ENCODE peak calls at places on chromosomes 11 and 22, in five cellular contexts. K, M, G, R and A are unnamed samples.
A peak's percentile ranks its signal among the peaks of the same experiment; 100 is the strongest.

GRCh38 chr22:46047841-46048595 is 71.1 kb upstream of the WNT7B start:
- DNase-seq in R (no peak), G (peak; percentile 60), M (peak; percentile 27), K (peak; percentile 26), A (peak; percentile 38)

GRCh38 chr11:121416909-121417567 is 35.1 kb upstream of the SORL1 start:
- DNase-seq in M (peak; percentile 85), G (peak; percentile 82), K (peak; percentile 92), R (peak; percentile 48), A (peak; percentile 84)

GRCh38 chr11:40306938-40307548 is 1152.4 kb downstream of the LRRC4C start:
- DNase-seq in R (peak; percentile 63), K (no peak), G (no peak), M (no peak), A (no peak)

GRCh38 chr22:42932857-42933782 is 76.0 kb upstream of the ARFGAP3 start:
- DNase-seq in R (peak; percentile 28), G (no peak), K (no peak), M (no peak), A (no peak)

GRCh38 chr11:116421529-116422185 is 351.1 kb downstream of the BUD13 start:
- DNase-seq in K (no peak), G (no peak), M (no peak), R (no peak), A (no peak)

GRCh38 chr11:115961168-115962003 is 457.2 kb upstream of the CADM1 start:
- DNase-seq in K (no peak), R (no peak), G (no peak), M (no peak), A (no peak)

GRCh38 chr11:61950035-61950547 is at the start of gene BEST1:
- DNase-seq in G (no peak), R (no peak), K (no peak), M (no peak), A (no peak)

GRCh38 chr11:116641561-116642045 is 131.2 kb downstream of the BUD13 start:
- DNase-seq in K (peak; percentile 52), R (no peak), G (no peak), M (peak; percentile 27), A (peak; percentile 60)

GRCh38 chr11:95697614-95698408 is 91.8 kb downstream of the FAM76B start:
- DNase-seq in K (no peak), M (no peak), G (no peak), R (no peak), A (no peak)

GRCh38 chr11:68282141-68282860 is 10.5 kb upstream of the C11orf24 start:
- DNase-seq in G (no peak), R (no peak), M (no peak), K (no peak), A (no peak)

GRCh38 chr22:19800306-19800705 is 39.7 kb downstream of the TBX1 start:
- DNase-seq in M (no peak), K (no peak), G (no peak), R (no peak), A (no peak)

GRCh38 chr11:15780354-15780753 is 576.0 kb downstream of the SOX6 start:
- DNase-seq in R (no peak), M (no peak), G (no peak), K (no peak), A (no peak)

GRCh38 chr11:86291466-86292262 is 10.4 kb upstream of the HIKESHI start:
- DNase-seq in G (no peak), M (peak; percentile 41), R (peak; percentile 55), K (peak; percentile 47), A (peak; percentile 77)

GRCh38 chr11:119316729-119317591 is at the start of gene MCAM:
- DNase-seq in R (peak; percentile 48), G (no peak), M (peak; percentile 33), K (no peak), A (peak; percentile 41)

GRCh38 chr22:31134688-31135087 is 5.6 kb downstream of the PLA2G3 start:
- DNase-seq in M (no peak), K (no peak), G (no peak), R (no peak), A (no peak)

GRCh38 chr22:27686534-27686933 is 115.0 kb downstream of the MN1 start:
- DNase-seq in M (peak; percentile 95), G (peak; percentile 24), R (peak; percentile 85), K (peak; percentile 87), A (peak; percentile 85)

GRCh38 chr11:86180415-86180814 is 64.1 kb upstream of the EED start:
- DNase-seq in R (no peak), G (no peak), K (no peak), M (no peak), A (no peak)

GRCh38 chr11:16126361-16126760 is 230.0 kb downstream of the SOX6 start:
- DNase-seq in G (no peak), M (no peak), R (peak; percentile 30), K (no peak), A (no peak)

GRCh38 chr22:46803031-46803880 is 40.8 kb downstream of the TBC1D22A start:
- DNase-seq in R (no peak), K (peak; percentile 72), G (peak; percentile 18), M (peak; percentile 45), A (peak; percentile 59)

GRCh38 chr22:20111045-20111688 is 4.7 kb upstream of the RANBP1 start:
- DNase-seq in R (peak; percentile 5), G (no peak), K (no peak), M (no peak), A (no peak)

GRCh38 chr11:76588455-76589325 is 81.9 kb downstream of the LRRC32 start:
- DNase-seq in G (no peak), R (peak; percentile 25), K (peak; percentile 42), M (peak; percentile 57), A (no peak)

GRCh38 chr22:37284807-37285355 is 2.6 kb downstream of the CYTH4 start:
- DNase-seq in K (peak; percentile 40), R (no peak), M (peak; percentile 75), G (peak; percentile 49), A (no peak)

GRCh38 chr11:58675344-58676155 is 53.1 kb downstream of the CNTF start:
- DNase-seq in M (peak; percentile 74), K (peak; percentile 83), R (peak; percentile 59), G (peak; percentile 35), A (peak; percentile 91)

GRCh38 chr11:121521145-121522042 is 68.6 kb upstream of the SORL1-AS1 start:
- DNase-seq in R (peak; percentile 8), K (no peak), M (no peak), G (no peak), A (no peak)

GRCh38 chr11:15835705-15836411 is 520.5 kb downstream of the SOX6 start:
- DNase-seq in G (no peak), K (no peak), M (no peak), R (no peak), A (no peak)

GRCh38 chr22:45731041-45731797 is 59.6 kb downstream of the ATXN10 start:
- DNase-seq in M (no peak), R (peak; percentile 65), G (no peak), K (no peak), A (no peak)

GRCh38 chr11:2380396-2380795 is 3.3 kb downstream of the CD81 start:
- DNase-seq in K (no peak), M (no peak), R (no peak), G (no peak), A (no peak)

GRCh38 chr11:132111781-132112380 is 741.5 kb downstream of the NTM start:
- DNase-seq in M (peak; percentile 22), R (peak; percentile 92), G (no peak), K (no peak), A (no peak)

GRCh38 chr22:23756891-23757290 is 2.7 kb upstream of the VPREB3 start:
- DNase-seq in R (no peak), M (no peak), G (no peak), K (no peak), A (no peak)

DNA sequence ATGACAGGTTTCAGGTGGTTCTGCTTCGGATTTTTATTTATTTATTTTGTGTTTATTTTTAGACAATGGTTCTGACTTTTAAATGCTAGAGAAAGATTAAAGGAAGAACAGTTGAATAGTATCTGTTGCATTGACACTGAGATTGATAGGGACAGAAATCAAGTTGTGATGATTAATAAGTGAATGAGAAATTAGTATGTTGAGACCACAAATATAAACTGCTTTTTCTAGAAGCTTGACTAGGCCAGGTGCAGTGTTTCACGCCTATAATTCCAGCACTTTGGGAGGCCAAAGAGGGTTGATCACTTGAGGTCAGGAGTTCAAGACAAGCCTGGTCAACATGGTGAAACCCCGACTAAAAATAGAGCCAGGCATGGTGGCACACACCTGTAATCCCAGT is 65.1 kb upstream of the TNRC6B start:
- DNase-seq in R (no peak), M (no peak), K (no peak), G (no peak), A (no peak)
- H3K27ac ChIP-seq in R (no peak overlapping the region), M (no peak overlapping the region), K (no peak overlapping the region), G (no peak overlapping the region), A (no peak overlapping the region)

DNA sequence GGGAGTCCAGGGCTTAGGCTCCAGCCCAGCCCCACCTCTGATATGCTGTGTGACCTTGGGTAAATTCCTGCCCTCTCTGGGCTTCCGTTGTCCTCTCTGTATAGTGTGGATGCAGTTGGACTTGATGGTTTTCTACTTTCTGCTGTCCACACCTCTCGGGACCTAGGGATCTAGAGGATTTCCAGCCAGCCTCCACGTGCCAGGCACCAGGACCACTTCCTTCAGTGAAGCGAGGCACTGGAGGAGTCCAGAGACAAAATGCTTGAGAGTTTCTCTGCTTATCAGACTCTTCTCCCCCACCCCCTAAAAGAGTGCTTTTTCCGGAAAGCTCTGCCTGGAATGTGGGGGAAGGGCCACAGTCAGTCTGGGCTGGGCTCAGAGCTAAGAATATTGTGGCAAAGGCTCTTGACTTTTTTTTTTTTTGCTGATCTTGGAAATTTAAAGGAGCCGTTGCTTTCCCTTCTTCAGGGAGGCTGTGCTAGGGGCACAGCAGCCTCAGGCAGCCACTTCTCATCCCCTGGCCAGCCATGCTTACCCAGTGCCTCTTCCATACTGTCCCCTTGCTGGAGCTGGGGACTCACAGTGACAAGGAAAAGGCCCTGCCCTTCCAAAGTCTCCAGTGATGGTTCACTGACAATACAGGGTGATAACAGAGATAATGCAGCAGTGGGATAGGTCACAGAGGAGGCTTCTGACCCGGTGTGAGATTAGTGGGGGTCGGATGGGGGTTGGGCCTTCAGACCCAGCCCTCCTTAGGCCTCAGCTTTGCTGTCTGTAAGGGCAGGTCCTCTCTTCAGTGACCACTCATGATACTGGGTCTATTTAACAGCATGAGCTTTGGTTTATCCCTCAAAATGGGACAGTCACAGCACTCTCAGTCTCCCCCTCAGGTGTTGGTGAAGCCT is 2.9 kb upstream of the SERPINH1 start:
- DNase-seq in M (peak; percentile 77), R (peak; percentile 75), G (no peak), K (no peak), A (no peak)
- TF ChIP-seq POLR2A in M (no peak), R (no peak), G (no peak), K (no peak), A (no peak)

GRCh38 chr11:126106929-126107328 is 44.3 kb upstream of the CDON start:
- DNase-seq in K (no peak), G (no peak), M (no peak), R (no peak), A (no peak)

GRCh38 chr11:126111458-126112116 is 48.9 kb upstream of the CDON start:
- DNase-seq in R (no peak), K (peak; percentile 89), M (no peak), G (no peak), A (no peak)

GRCh38 chr11:126113012-126113411 is 50.3 kb upstream of the CDON start:
- DNase-seq in M (no peak), R (no peak), K (no peak), G (no peak), A (no peak)

GRCh38 chr11:126112547-126112946 is 49.9 kb upstream of the CDON start:
- DNase-seq in K (no peak), G (no peak), R (no peak), M (no peak), A (no peak)

GRCh38 chr11:126109941-126110731 is 47.5 kb upstream of the CDON start:
- DNase-seq in R (peak; percentile 63), M (peak; percentile 79), G (no peak), K (no peak), A (no peak)
- H3K27ac ChIP-seq in R (no peak overlapping the region), M (no peak overlapping the region), G (no peak overlapping the region), K (peak overlapping the region; percentile 91), A (no peak overlapping the region)

GRCh38 chr22:36252754-36253522 is at the start of gene APOL1:
- DNase-seq in M (peak; percentile 39), K (peak; percentile 63), R (peak; percentile 43), G (no peak), A (no peak)
- TF ChIP-seq POLR2A in M (no peak), K (no peak), R (no peak), G (no peak), A (no peak)